ENCODE peak calls at places on chromosomes 2 and 18, in six cellular contexts. One of them, this sample, is unnamed.

GRCh38 chr2:221166283-221166682 is 405.8 kb downstream of the EPHA4 start:
- DNase-seq in MM.1S: no peak
- DNase-seq in neural progenitor cell: no peak
- DNase-seq in hepatocyte: no peak
- DNase-seq in GM23338: no peak
- DNase-seq in GM23248: peak
- DNase-seq in this sample: no peak

GRCh38 chr2:8337321-8337720 is 344.5 kb upstream of the ID2 start:
- DNase-seq in MM.1S: no peak
- DNase-seq in neural progenitor cell: no peak
- DNase-seq in hepatocyte: no peak
- DNase-seq in GM23338: no peak
- DNase-seq in GM23248: no peak
- DNase-seq in this sample: no peak

GRCh38 chr2:234630676-234631350 is 133.9 kb upstream of the ARL4C start:
- DNase-seq in MM.1S: no peak
- DNase-seq in neural progenitor cell: no peak
- DNase-seq in hepatocyte: no peak
- DNase-seq in GM23338: peak
- DNase-seq in GM23248: peak
- DNase-seq in this sample: no peak

GRCh38 chr2:118122768-118123335 is 34.6 kb downstream of the INSIG2 start:
- DNase-seq in MM.1S: no peak
- DNase-seq in neural progenitor cell: no peak
- DNase-seq in hepatocyte: no peak
- DNase-seq in GM23338: no peak
- DNase-seq in GM23248: peak
- DNase-seq in this sample: no peak

GRCh38 chr2:71783815-71784214 is 330.5 kb downstream of the DYSF start:
- DNase-seq in MM.1S: no peak
- DNase-seq in neural progenitor cell: no peak
- DNase-seq in hepatocyte: no peak
- DNase-seq in GM23338: no peak
- DNase-seq in GM23248: no peak
- DNase-seq in this sample: no peak

GRCh38 chr2:160614391-160614790 is 120.8 kb upstream of the RBMS1 start:
- DNase-seq in MM.1S: no peak
- DNase-seq in neural progenitor cell: no peak
- DNase-seq in hepatocyte: no peak
- DNase-seq in GM23338: no peak
- DNase-seq in GM23248: peak
- DNase-seq in this sample: no peak

GRCh38 chr18:49608366-49608747 is 46.5 kb downstream of the LIPG start:
- DNase-seq in MM.1S: no peak
- DNase-seq in neural progenitor cell: peak
- DNase-seq in hepatocyte: no peak
- DNase-seq in GM23338: no peak
- DNase-seq in GM23248: no peak
- DNase-seq in this sample: no peak

GRCh38 chr2:210475726-210476125 is 833 bp downstream of the LANCL1 start:
- DNase-seq in MM.1S: no peak
- DNase-seq in neural progenitor cell: no peak
- DNase-seq in hepatocyte: no peak
- DNase-seq in GM23338: no peak
- DNase-seq in GM23248: peak
- DNase-seq in this sample: peak

GRCh38 chr2:121386707-121387106 is 101.7 kb upstream of the TFCP2L1 start:
- DNase-seq in MM.1S: no peak
- DNase-seq in neural progenitor cell: no peak
- DNase-seq in hepatocyte: no peak
- DNase-seq in GM23338: no peak
- DNase-seq in GM23248: peak
- DNase-seq in this sample: no peak

GRCh38 chr18:2104620-2105462 is 466.5 kb downstream of the METTL4 start:
- DNase-seq in MM.1S: peak
- DNase-seq in neural progenitor cell: peak
- DNase-seq in hepatocyte: peak
- DNase-seq in GM23338: peak
- DNase-seq in GM23248: peak
- DNase-seq in this sample: peak

GRCh38 chr18:76450912-76451421 is 44.1 kb downstream of the ZNF516 start:
- DNase-seq in MM.1S: no peak
- DNase-seq in neural progenitor cell: peak
- DNase-seq in hepatocyte: peak
- DNase-seq in GM23338: peak
- DNase-seq in GM23248: peak
- DNase-seq in this sample: peak

GRCh38 chr2:19801367-19802087 is 100.3 kb downstream of the TTC32 start:
- DNase-seq in MM.1S: no peak
- DNase-seq in neural progenitor cell: no peak
- DNase-seq in hepatocyte: peak
- DNase-seq in GM23338: no peak
- DNase-seq in GM23248: peak
- DNase-seq in this sample: peak

GRCh38 chr18:58529714-58530354 is 99.1 kb downstream of the ALPK2 start:
- DNase-seq in MM.1S: peak
- DNase-seq in neural progenitor cell: peak
- DNase-seq in hepatocyte: peak
- DNase-seq in GM23338: peak
- DNase-seq in GM23248: peak
- DNase-seq in this sample: peak

GRCh38 chr2:147449323-147450080 is 395.3 kb upstream of the ACVR2A start:
- DNase-seq in MM.1S: no peak
- DNase-seq in neural progenitor cell: peak
- DNase-seq in hepatocyte: peak
- DNase-seq in GM23338: peak
- DNase-seq in GM23248: peak
- DNase-seq in this sample: peak

GRCh38 chr2:153477096-153477555 is 1.4 kb downstream of the RPRM start:
- DNase-seq in MM.1S: no peak
- DNase-seq in neural progenitor cell: peak
- DNase-seq in hepatocyte: peak
- DNase-seq in GM23338: peak
- DNase-seq in GM23248: peak
- DNase-seq in this sample: peak

GRCh38 chr2:239020541-239021041 is 172.7 kb downstream of the TWIST2 start:
- DNase-seq in MM.1S: no peak
- DNase-seq in neural progenitor cell: no peak
- DNase-seq in hepatocyte: no peak
- DNase-seq in GM23338: no peak
- DNase-seq in GM23248: no peak
- DNase-seq in this sample: no peak

GRCh38 chr2:170361359-170361936 is 183.5 kb downstream of the MYO3B start:
- DNase-seq in MM.1S: peak
- DNase-seq in neural progenitor cell: peak
- DNase-seq in hepatocyte: peak
- DNase-seq in GM23338: peak
- DNase-seq in GM23248: peak
- DNase-seq in this sample: peak

GRCh38 chr18:8750954-8751415 is 45.6 kb downstream of the MTCL1 start:
- DNase-seq in MM.1S: no peak
- DNase-seq in neural progenitor cell: no peak
- DNase-seq in hepatocyte: peak
- DNase-seq in GM23338: no peak
- DNase-seq in GM23248: peak
- DNase-seq in this sample: peak

GRCh38 chr2:113181491-113182051 is 7.8 kb downstream of the PSD4 start:
- DNase-seq in MM.1S: no peak
- DNase-seq in neural progenitor cell: no peak
- DNase-seq in hepatocyte: no peak
- DNase-seq in GM23338: no peak
- DNase-seq in GM23248: no peak
- DNase-seq in this sample: no peak

GRCh38 chr2:90069290-90069894 is 1377.9 kb downstream of the RPIA start:
- DNase-seq in MM.1S: peak
- DNase-seq in neural progenitor cell: no peak
- DNase-seq in hepatocyte: no peak
- DNase-seq in GM23338: peak
- DNase-seq in GM23248: peak
- DNase-seq in this sample: peak

DNA sequence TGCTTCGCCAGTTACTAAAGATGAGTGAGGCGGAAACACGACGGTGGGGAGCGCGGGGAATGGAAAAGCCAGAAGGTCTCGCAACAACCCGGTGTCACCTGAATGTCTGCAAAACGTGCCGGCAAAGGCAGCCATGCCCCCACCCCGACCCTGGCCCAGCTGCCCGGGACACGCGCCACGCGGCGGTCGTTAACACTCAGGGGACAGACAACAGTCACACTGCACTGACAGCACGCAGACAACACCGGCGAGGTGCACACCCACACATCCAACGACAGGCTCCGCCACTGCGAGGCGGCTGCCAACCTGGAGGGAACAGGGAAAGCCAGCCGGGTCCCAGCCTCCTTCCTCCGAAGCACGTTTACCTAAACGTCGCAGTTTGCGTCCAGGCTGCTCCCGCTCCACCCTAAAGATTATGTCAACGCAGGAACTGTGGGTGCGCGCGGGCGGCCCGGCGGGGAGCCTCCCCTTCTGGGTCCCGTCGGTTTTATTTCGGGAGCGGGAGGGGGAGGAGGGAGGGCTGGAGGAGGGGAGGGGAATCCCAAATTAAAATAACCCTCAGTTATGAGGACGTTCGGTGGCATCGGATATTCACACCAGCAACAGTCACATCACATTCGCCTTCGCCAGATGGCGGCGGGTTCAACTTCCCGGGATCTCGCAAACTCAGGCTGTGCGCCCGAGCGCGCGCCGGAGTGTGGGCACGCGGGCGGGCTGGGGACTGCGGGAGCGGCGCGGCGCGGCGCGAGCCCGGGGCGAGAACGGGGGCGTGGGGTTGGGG is 694 bp downstream of the PTGR3 start:
- DNase-seq in MM.1S: peak
- DNase-seq in neural progenitor cell: peak
- DNase-seq in hepatocyte: peak
- DNase-seq in GM23338: peak
- DNase-seq in GM23248: peak
- DNase-seq in this sample: peak
- TF ChIP-seq EZH2phosphoT487 in MM.1S: no peak
- TF ChIP-seq EZH2phosphoT487 in neural progenitor cell: peak
- TF ChIP-seq EZH2phosphoT487 in hepatocyte: no peak
- TF ChIP-seq EZH2phosphoT487 in GM23338: no peak
- TF ChIP-seq EZH2phosphoT487 in GM23248: no peak
- TF ChIP-seq EZH2phosphoT487 in this sample: no peak

GRCh38 chr2:127615511-127616166 is 30.3 kb upstream of the GPR17 start:
- DNase-seq in MM.1S: no peak
- DNase-seq in neural progenitor cell: peak
- DNase-seq in hepatocyte: peak
- DNase-seq in GM23338: no peak
- DNase-seq in GM23248: peak
- DNase-seq in this sample: peak
- TF ChIP-seq EZH2phosphoT487 in MM.1S: no peak
- TF ChIP-seq EZH2phosphoT487 in neural progenitor cell: no peak
- TF ChIP-seq EZH2phosphoT487 in hepatocyte: no peak
- TF ChIP-seq EZH2phosphoT487 in GM23338: no peak
- TF ChIP-seq EZH2phosphoT487 in GM23248: no peak
- TF ChIP-seq EZH2phosphoT487 in this sample: no peak

GRCh38 chr2:38216886-38217285 is 140.9 kb upstream of the CYP1B1 start:
- DNase-seq in MM.1S: no peak
- DNase-seq in neural progenitor cell: no peak
- DNase-seq in hepatocyte: no peak
- DNase-seq in GM23338: no peak
- DNase-seq in GM23248: no peak
- DNase-seq in this sample: no peak

GRCh38 chr2:38217401-38218188 is 141.6 kb upstream of the CYP1B1 start:
- DNase-seq in MM.1S: no peak
- DNase-seq in neural progenitor cell: no peak
- DNase-seq in hepatocyte: no peak
- DNase-seq in GM23338: no peak
- DNase-seq in GM23248: no peak
- DNase-seq in this sample: no peak

GRCh38 chr2:38220164-38220563 is 144.2 kb upstream of the CYP1B1 start:
- DNase-seq in MM.1S: no peak
- DNase-seq in neural progenitor cell: no peak
- DNase-seq in hepatocyte: no peak
- DNase-seq in GM23338: no peak
- DNase-seq in GM23248: no peak
- DNase-seq in this sample: no peak

GRCh38 chr2:38218995-38219394 is 143.0 kb upstream of the CYP1B1 start:
- DNase-seq in MM.1S: no peak
- DNase-seq in neural progenitor cell: no peak
- DNase-seq in hepatocyte: no peak
- DNase-seq in GM23338: no peak
- DNase-seq in GM23248: no peak
- DNase-seq in this sample: peak

GRCh38 chr2:38218583-38218982 is 142.6 kb upstream of the CYP1B1 start:
- DNase-seq in MM.1S: no peak
- DNase-seq in neural progenitor cell: no peak
- DNase-seq in hepatocyte: peak
- DNase-seq in GM23338: no peak
- DNase-seq in GM23248: no peak
- DNase-seq in this sample: peak
- TF ChIP-seq EZH2phosphoT487 in MM.1S: no peak
- TF ChIP-seq EZH2phosphoT487 in neural progenitor cell: no peak
- TF ChIP-seq EZH2phosphoT487 in hepatocyte: no peak
- TF ChIP-seq EZH2phosphoT487 in GM23338: no peak
- TF ChIP-seq EZH2phosphoT487 in GM23248: no peak
- TF ChIP-seq EZH2phosphoT487 in this sample: no peak

DNA sequence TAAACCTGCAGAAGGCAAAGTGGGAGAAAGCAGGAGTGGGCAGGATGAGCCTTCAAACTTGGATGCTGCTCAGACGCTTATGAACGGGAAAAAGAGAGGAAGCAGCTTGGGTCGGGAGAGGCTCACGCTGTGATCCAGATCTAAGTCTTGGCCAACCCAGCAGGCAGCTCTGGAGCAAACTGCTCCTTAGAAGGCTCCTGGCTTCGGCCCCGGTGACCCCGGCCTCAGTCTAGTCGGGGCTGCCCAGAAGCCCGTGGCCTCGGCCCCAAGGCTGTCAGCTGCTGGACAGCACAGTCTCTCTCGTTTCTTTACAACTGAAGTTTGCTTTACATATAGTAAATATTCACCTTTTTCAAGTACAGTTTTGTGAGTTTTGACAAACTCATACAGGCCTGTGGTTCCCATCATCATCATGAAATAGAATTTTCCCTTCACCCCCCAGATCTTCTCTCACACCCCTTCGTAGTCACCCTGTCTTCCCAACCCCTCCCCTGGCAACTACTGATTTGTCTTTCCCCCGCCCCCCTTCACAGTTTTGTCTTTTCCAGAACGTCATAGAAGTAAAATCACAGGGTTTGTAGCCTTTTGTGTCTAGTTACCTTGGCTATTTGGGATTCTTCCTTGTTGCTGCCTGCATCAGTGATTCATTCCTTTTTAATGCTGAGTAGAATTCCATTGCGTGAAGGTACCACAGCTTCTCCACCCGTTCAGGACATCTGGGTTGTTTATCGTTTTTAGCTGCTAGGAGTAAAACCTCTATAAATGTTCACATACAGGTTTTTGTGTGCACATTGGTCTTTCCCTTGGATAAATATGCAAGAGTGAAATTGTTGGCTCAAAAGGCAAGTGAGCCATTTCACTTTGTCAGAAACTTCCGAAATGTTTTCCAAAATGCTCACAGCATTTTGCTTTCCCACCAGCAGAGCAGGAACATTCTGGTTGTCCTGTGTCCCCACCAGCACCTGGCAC is 35.1 kb downstream of the MYO7B start:
- DNase-seq in MM.1S: no peak
- DNase-seq in neural progenitor cell: no peak
- DNase-seq in hepatocyte: no peak
- DNase-seq in GM23338: no peak
- DNase-seq in GM23248: peak
- DNase-seq in this sample: no peak
- TF ChIP-seq EZH2phosphoT487 in MM.1S: no peak
- TF ChIP-seq EZH2phosphoT487 in neural progenitor cell: no peak
- TF ChIP-seq EZH2phosphoT487 in hepatocyte: no peak
- TF ChIP-seq EZH2phosphoT487 in GM23338: no peak
- TF ChIP-seq EZH2phosphoT487 in GM23248: no peak
- TF ChIP-seq EZH2phosphoT487 in this sample: no peak

GRCh38 chr18:51383711-51384110 is 186.2 kb upstream of the MEX3C start:
- DNase-seq in MM.1S: no peak
- DNase-seq in neural progenitor cell: no peak
- DNase-seq in hepatocyte: no peak
- DNase-seq in GM23338: no peak
- DNase-seq in GM23248: no peak
- DNase-seq in this sample: no peak
- TF ChIP-seq EZH2phosphoT487 in MM.1S: no peak
- TF ChIP-seq EZH2phosphoT487 in neural progenitor cell: no peak
- TF ChIP-seq EZH2phosphoT487 in hepatocyte: no peak
- TF ChIP-seq EZH2phosphoT487 in GM23338: no peak
- TF ChIP-seq EZH2phosphoT487 in GM23248: no peak
- TF ChIP-seq EZH2phosphoT487 in this sample: no peak

This sample was measured in SK-N-SH.